ENCODE peak calls at places on chromosomes 11 and 22, in nine cellular contexts. N, Q, R, F, M, B, O, W and A are unnamed samples.

GRCh38 chr11:61683961-61684869 is 4.0 kb downstream of the DAGLA start:
- DNase-seq in W (no peak), B (no peak), O (no peak), R (no peak), Q (no peak), M (no peak), F (no peak), N (no peak), A (no peak)

GRCh38 chr11:129375731-129376657 is at the start of gene BARX2:
- DNase-seq in Q (peak), F (no peak), N (no peak), W (no peak), M (no peak), O (peak), B (peak), R (no peak), A (no peak)

GRCh38 chr11:11306855-11307254 is 46.2 kb downstream of the CSNK2A3 start:
- DNase-seq in B (no peak), F (no peak), N (no peak), R (no peak), W (no peak), O (no peak), Q (no peak), M (no peak), A (no peak)

GRCh38 chr11:12318791-12319733 is 58.3 kb upstream of the PARVA start:
- DNase-seq in F (no peak), M (no peak), Q (no peak), O (no peak), W (no peak), N (no peak), B (no peak), R (no peak), A (peak)

GRCh38 chr11:2589538-2589934 is 110.3 kb downstream of the KCNQ1OT1 start:
- DNase-seq in N (no peak), B (no peak), R (no peak), O (no peak), F (peak), Q (no peak), M (no peak), W (no peak), A (no peak)

GRCh38 chr11:77113382-77114088 is 10.9 kb downstream of the OMP start:
- DNase-seq in O (peak), Q (peak), B (no peak), R (no peak), F (peak), W (peak), N (no peak), M (no peak), A (no peak)

GRCh38 chr11:77752518-77752917 is 68.0 kb downstream of the RSF1 start:
- DNase-seq in O (no peak), M (no peak), R (no peak), B (no peak), Q (no peak), N (no peak), F (no peak), W (no peak), A (no peak)

GRCh38 chr22:50076646-50077624 is 8.3 kb downstream of the MLC1 start:
- DNase-seq in R (no peak), F (no peak), O (no peak), W (no peak), N (no peak), M (no peak), B (no peak), Q (no peak), A (no peak)

GRCh38 chr11:1162498-1163311 is 5.0 kb downstream of the MUC5AC start:
- DNase-seq in F (no peak), O (peak), Q (no peak), M (no peak), R (no peak), B (no peak), N (peak), W (no peak), A (peak)

GRCh38 chr11:71199226-71199815 is 53.1 kb downstream of the SHANK2 start:
- DNase-seq in O (no peak), F (no peak), R (no peak), M (no peak), Q (no peak), N (no peak), B (no peak), W (no peak), A (no peak)

GRCh38 chr11:78168539-78169477 is 19.6 kb downstream of the KCTD21 start:
- DNase-seq in Q (no peak), F (peak), R (peak), N (peak), W (peak), B (peak), M (no peak), O (peak), A (peak)

GRCh38 chr11:127106142-127106541 is 105.6 kb upstream of the KIRREL3 start:
- DNase-seq in N (no peak), R (no peak), F (no peak), O (no peak), W (no peak), Q (no peak), M (no peak), B (no peak), A (no peak)

GRCh38 chr11:36945384-36945783 is 347.3 kb upstream of the RAG2 start:
- DNase-seq in W (no peak), Q (peak), N (no peak), B (no peak), F (no peak), O (no peak), R (no peak), M (no peak), A (no peak)

GRCh38 chr11:28514391-28514790 is 406.2 kb downstream of the METTL15 start:
- DNase-seq in F (no peak), N (no peak), O (no peak), R (no peak), W (no peak), Q (no peak), B (no peak), M (no peak), A (no peak)

GRCh38 chr11:7439921-7440320 is 45.4 kb upstream of the OLFML1 start:
- DNase-seq in O (no peak), F (no peak), R (no peak), M (no peak), N (no peak), B (no peak), W (no peak), Q (no peak), A (no peak)

GRCh38 chr11:703515-703914 is 2.5 kb upstream of the EPS8L2 start:
- DNase-seq in R (no peak), M (no peak), W (no peak), O (no peak), Q (no peak), B (no peak), F (no peak), N (no peak), A (no peak)

GRCh38 chr11:72221386-72221785 is 3.2 kb upstream of the INPPL1 start:
- DNase-seq in B (no peak), N (no peak), R (no peak), O (peak), F (no peak), Q (no peak), M (no peak), W (no peak), A (peak)

GRCh38 chr11:63682045-63682915 is 980 bp downstream of the RTN3 start:
- DNase-seq in B (peak), F (peak), N (no peak), W (peak), R (no peak), Q (peak), O (no peak), M (no peak), A (peak)

GRCh38 chr22:36873614-36874308 is 13.0 kb downstream of the NCF4 start:
- DNase-seq in M (peak), N (no peak), R (no peak), B (peak), F (peak), Q (peak), W (peak), O (peak), A (no peak)

GRCh38 chr11:73752216-73752867 is 8.5 kb downstream of the RAB6A start:
- DNase-seq in M (no peak), F (no peak), N (no peak), R (peak), W (no peak), Q (no peak), B (no peak), O (no peak), A (no peak)

GRCh38 chr22:28711341-28711740 is 30.3 kb downstream of the CHEK2 start:
- DNase-seq in B (no peak), M (no peak), F (no peak), W (no peak), R (no peak), O (no peak), N (no peak), Q (no peak), A (no peak)

GRCh38 chr22:28711820-28712777 is 29.5 kb downstream of the CHEK2 start:
- DNase-seq in M (no peak), N (no peak), R (no peak), F (no peak), B (no peak), O (no peak), W (peak), Q (peak), A (no peak)

GRCh38 chr22:28710889-28711285 is 30.7 kb downstream of the CHEK2 start:
- DNase-seq in Q (no peak), N (no peak), F (no peak), B (no peak), O (no peak), M (no peak), R (no peak), W (no peak), A (no peak)

GRCh38 chr22:28706845-28707244 is 27.2 kb upstream of the TTC28 start:
- DNase-seq in B (no peak), O (no peak), R (no peak), F (no peak), W (no peak), N (no peak), Q (no peak), M (no peak), A (no peak)

DNA sequence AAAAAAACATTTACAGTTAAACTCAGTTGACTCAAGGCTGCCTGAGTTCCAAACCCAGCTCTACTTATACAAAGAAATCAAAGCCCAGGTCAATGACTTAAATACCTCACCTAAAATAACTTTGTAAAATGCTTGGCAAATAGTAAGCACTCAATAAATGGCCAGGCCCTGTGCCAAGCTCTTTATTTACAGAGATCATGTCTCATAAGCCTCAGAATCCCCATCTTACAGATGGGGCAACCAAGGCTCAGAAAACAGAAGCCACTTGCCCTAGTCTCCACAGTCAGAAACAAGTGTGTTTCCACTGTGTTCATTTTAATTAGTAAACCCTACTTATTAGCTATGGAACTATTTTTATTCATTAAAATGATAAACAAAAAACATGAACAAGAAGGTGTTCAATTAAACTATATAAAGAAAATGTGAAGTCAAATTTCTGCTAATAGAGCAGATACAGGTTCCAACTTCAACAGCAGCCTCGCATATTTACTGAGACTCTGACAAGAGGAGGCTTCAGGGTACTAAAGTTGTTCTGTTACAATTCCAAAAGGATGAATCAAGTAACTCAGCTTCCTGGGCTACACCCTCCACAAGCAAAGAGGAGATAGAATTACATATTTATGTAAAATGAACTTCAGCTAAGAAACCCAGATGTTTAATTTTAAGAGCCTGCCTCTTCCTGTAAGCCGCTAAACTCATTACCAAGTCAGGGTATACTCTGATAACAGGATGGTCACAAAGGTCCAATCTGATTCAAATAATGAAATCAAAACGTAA is 30.7 kb upstream of the TTC28 start:
- DNase-seq in F (no peak), Q (peak), N (no peak), W (no peak), B (no peak), R (no peak), O (no peak), M (no peak), A (no peak)
- TF ChIP-seq EP300 in F (no peak), Q (no peak), N (no peak), W (no peak), B (no peak), R (no peak), O (no peak), M (no peak), A (no peak)

GRCh38 chr22:24361976-24362646 is 65.3 kb upstream of the ADORA2A start:
- DNase-seq in F (no peak), B (no peak), O (no peak), R (no peak), M (no peak), Q (no peak), N (no peak), W (no peak), A (no peak)

GRCh38 chr22:24358105-24358836 is 69.1 kb upstream of the ADORA2A start:
- DNase-seq in B (no peak), N (no peak), F (no peak), M (no peak), R (no peak), Q (no peak), O (no peak), W (no peak), A (no peak)

GRCh38 chr22:24357547-24357946 is 69.9 kb upstream of the ADORA2A start:
- DNase-seq in M (no peak), O (no peak), R (no peak), W (no peak), Q (no peak), F (no peak), B (no peak), N (no peak), A (no peak)

GRCh38 chr22:24363243-24363642 is 64.2 kb upstream of the ADORA2A start:
- DNase-seq in R (no peak), B (no peak), F (no peak), Q (no peak), M (no peak), N (no peak), W (no peak), O (no peak), A (no peak)

DNA sequence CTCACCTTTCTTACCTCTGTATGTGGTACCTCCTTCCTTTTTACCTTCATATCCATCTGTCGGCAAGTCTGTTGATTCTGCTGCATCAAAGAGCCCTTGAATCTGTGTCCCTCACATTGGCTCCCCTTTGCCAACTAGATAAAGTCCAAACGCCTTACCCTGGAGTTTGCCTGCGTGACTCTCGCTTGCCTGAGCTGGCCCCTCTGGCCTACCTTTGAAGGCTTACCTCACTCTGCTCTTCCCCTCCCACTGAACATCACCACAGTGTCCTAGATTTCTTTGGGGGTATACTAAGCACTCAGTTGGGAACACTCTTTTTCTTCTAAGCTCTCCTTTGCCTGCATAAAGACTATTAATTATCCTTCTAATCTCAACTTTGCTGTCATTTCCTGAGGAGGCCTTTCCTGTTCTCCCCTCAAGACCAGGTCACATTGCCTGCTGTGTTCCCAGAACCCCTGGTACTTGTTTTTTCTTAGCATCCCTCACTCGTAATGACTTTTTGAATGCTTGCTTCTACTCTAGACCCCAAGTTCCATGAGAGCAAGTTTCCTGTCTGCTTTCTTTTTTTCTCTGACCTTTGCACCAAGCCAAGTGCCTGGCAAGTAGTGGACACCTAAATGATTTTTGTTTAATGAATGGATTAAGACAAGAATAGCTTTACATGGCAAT is 67.8 kb upstream of the ADORA2A start:
- DNase-seq in R (no peak), B (no peak), Q (no peak), W (no peak), N (no peak), O (no peak), F (no peak), M (no peak), A (no peak)
- TF ChIP-seq EP300 in R (no peak), B (no peak), Q (no peak), W (no peak), N (no peak), O (no peak), F (no peak), M (no peak), A (no peak)

GRCh38 chr11:34654491-34655334 is 33.8 kb downstream of the EHF start:
- DNase-seq in R (no peak), F (no peak), W (peak), O (peak), M (no peak), N (peak), B (no peak), Q (peak), A (no peak)
- TF ChIP-seq EP300 in R (no peak), F (no peak), W (peak), O (no peak), M (no peak), N (no peak), B (no peak), Q (peak), A (no peak)

DNA sequence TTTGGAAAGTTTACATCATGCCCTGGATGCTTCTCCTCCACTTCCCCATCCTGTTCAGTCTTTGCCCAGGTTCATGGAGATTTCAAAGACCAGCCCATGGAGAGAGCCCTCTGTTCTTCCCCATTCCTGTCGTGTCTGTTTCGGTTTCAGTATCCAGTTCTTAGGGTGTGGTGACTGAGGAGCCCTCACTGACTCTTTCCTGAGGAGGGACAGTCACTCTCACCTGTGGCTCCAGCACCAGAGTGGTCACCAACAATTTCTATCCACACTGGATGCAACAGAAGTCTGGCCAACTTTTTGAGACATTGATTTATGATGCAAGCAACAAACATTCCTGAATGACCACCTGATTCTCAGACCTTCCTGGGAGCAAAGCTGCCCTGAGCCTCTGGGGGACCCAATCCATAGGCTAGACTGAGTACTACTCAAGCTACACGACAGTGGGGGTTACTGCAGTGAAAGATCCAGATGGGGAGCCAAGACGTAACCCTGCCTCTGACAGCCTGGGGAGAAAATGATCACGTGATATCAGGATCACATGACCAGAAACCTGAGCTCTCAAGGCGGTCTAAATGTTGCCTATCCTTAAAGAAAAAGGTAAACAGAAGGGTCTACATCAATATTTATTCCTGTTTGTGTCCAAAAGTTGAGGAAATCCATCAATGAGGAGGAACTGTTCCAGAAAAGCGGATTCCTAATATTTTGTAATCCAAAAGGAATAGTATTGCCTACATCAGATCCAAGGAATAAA is 76.2 kb upstream of the VPREB1 start:
- DNase-seq in N (no peak), M (peak), F (peak), Q (peak), W (no peak), B (peak), R (no peak), O (no peak), A (no peak)
- TF ChIP-seq EP300 in N (no peak), M (no peak), F (no peak), Q (no peak), W (no peak), B (no peak), R (no peak), O (no peak), A (no peak)

DNA sequence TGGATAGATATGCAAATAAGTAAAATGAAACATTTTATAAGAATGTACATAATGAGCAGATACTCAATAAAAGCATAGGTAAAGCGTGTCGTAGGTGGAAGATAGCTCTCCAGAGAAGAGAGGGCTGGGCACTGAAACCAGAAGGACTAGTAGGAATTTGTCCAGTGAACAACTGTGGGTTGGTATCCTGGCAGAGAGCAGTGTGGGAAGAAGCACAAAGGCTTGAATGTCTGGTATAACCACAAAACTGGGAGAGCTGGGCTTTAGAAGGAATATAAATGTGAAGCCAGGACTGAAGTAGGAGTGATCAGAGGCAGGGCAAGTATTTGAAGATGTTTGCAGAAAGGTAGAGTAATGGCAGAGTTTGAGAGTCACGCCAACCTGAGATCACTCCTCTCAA is 33.1 kb upstream of the CARD16 start:
- DNase-seq in F (no peak), M (no peak), W (no peak), O (no peak), B (no peak), N (no peak), R (no peak), Q (no peak), A (no peak)
- TF ChIP-seq EP300 in F (no peak), M (no peak), W (no peak), O (no peak), B (no peak), N (no peak), R (no peak), Q (no peak), A (no peak)

GRCh38 chr11:9855579-9856260 is 191.8 kb downstream of the SWAP70 start:
- DNase-seq in F (no peak), W (no peak), O (no peak), Q (no peak), M (peak), B (no peak), N (no peak), R (no peak), A (no peak)

GRCh38 chr11:9861860-9862725 is 198.2 kb downstream of the SWAP70 start:
- DNase-seq in B (peak), N (no peak), M (peak), O (peak), W (peak), Q (peak), F (peak), R (peak), A (peak)

GRCh38 chr11:9858218-9858617 is 194.3 kb downstream of the SWAP70 start:
- DNase-seq in R (no peak), M (no peak), N (no peak), O (no peak), F (no peak), W (no peak), Q (peak), B (no peak), A (no peak)

GRCh38 chr11:9859491-9860305 is 195.8 kb downstream of the SWAP70 start:
- DNase-seq in R (no peak), O (no peak), M (no peak), W (no peak), N (no peak), B (no peak), F (no peak), Q (no peak), A (no peak)

DNA sequence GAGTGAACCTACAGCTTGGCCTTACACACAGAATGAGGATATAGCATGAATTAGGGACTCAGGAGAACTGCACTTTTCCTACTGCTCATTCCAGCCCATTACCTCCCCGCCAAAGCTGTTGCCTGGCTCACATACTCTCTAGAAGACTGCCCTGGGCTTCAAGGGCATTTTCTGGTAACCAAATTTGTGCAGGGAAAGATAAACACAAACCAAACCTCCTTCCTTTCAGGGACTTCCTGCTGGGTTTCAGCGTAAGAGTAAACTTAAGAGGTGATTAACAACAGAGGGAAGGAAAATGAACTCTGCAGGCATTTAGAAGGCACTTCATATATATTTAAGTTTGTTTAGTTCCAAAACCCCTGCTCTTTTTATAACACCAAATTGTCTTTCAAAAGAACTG is 194.9 kb downstream of the SWAP70 start:
- DNase-seq in O (no peak), B (no peak), W (no peak), F (peak), N (no peak), R (no peak), Q (peak), M (no peak), A (no peak)
- TF ChIP-seq EP300 in O (no peak), B (no peak), W (no peak), F (no peak), N (no peak), R (no peak), Q (no peak), M (no peak), A (no peak)